ENCODE peak calls at places on chromosomes 4 and X, in seven cellular contexts. B, F, C, V, O, S and X are unnamed samples.

GRCh38 chr4:42172921-42173320 is 20.5 kb upstream of the BEND4 start:
- DNase-seq in B (no peak), F (no peak), C (no peak), V (no peak), O (no peak), S (no peak), X (no peak)

GRCh38 chrX:134545524-134545923 is 85.6 kb downstream of the HPRT1 start:
- DNase-seq in B (no peak), F (no peak), C (no peak), V (no peak), O (no peak), S (no peak), X (no peak)

GRCh38 chr4:118279920-118280432 is 72.8 kb downstream of the PRSS12 start:
- DNase-seq in B (no peak), F (no peak), C (no peak), V (no peak), O (no peak), S (no peak), X (no peak)

GRCh38 chr4:172770787-172771186 is 397.8 kb upstream of the GALNT7 start:
- DNase-seq in B (no peak), F (no peak), C (no peak), V (no peak), O (no peak), S (no peak), X (no peak)

GRCh38 chr4:156896536-156896935 is 75.1 kb downstream of the PDGFC start:
- DNase-seq in B (no peak), F (no peak), C (no peak), V (no peak), O (peak; percentile 30), S (no peak), X (no peak)

GRCh38 chr4:100898844-100899243 is 381.0 kb upstream of the EMCN start:
- DNase-seq in B (peak; percentile 39), F (no peak), C (no peak), V (no peak), O (no peak), S (no peak), X (no peak)

GRCh38 chr4:87179751-87180150 is 40.7 kb downstream of the KLHL8 start:
- DNase-seq in B (no peak), F (no peak), C (no peak), V (no peak), O (peak; percentile 74), S (no peak), X (no peak)

GRCh38 chr4:83115656-83116285 is 1.2 kb upstream of the PLAC8 start:
- DNase-seq in B (no peak), F (no peak), C (no peak), V (no peak), O (no peak), S (no peak), X (no peak)

GRCh38 chrX:100658936-100659335 is 14.9 kb downstream of the SRPX2 start:
- DNase-seq in B (no peak), F (no peak), C (no peak), V (no peak), O (no peak), S (no peak), X (no peak)

GRCh38 chrX:129617420-129617819 is 37.3 kb downstream of the APLN start:
- DNase-seq in B (no peak), F (no peak), C (no peak), V (no peak), O (no peak), S (no peak), X (no peak)